ENCODE peak calls at places on chromosome 10, in eight cellular contexts. I is HCT116, Z is breast epithelium, D is lower lobe of right lung, J is tibial nerve, H is small intestine, B is endothelial cell of umbilical vein, E is aorta. L is an unnamed sample.

GRCh38 chr10:2920638-2921037 is 146.7 kb upstream of the PFKP start:
- DNase-seq in I (no peak), Z (no peak), D (no peak), J (no peak), H (peak; percentile 12), B (no peak), E (no peak), L (no peak)

GRCh38 chr10:14782691-14783363 is 8.1 kb upstream of the FAM107B start:
- DNase-seq in I (peak; percentile 61), Z (no peak), D (no peak), J (no peak), H (peak; percentile 92), B (peak; percentile 100), E (no peak), L (no peak)

GRCh38 chr10:7438196-7438986 is 27.6 kb upstream of the SFMBT2 start:
- DNase-seq in I (no peak), Z (no peak), D (no peak), J (no peak), H (no peak), B (peak; percentile 5), E (no peak), L (no peak)

GRCh38 chr10:122495406-122496340 is 34.3 kb downstream of the HTRA1 start:
- DNase-seq in I (peak; percentile 21), Z (no peak), D (peak; percentile 70), J (peak; percentile 65), H (no peak), B (peak; percentile 72), E (no peak), L (no peak)

GRCh38 chr10:87841215-87841614 is 22.1 kb downstream of the KLLN start:
- DNase-seq in I (no peak), Z (no peak), D (no peak), J (no peak), H (peak; percentile 20), B (no peak), E (no peak), L (no peak)

GRCh38 chr10:24579448-24579847 is 144.2 kb downstream of the ARHGAP21 start:
- DNase-seq in I (no peak), Z (no peak), D (no peak), J (no peak), H (no peak), B (no peak), E (no peak), L (no peak)

GRCh38 chr10:123682477-123682876 is 16.3 kb downstream of the GPR26 start:
- DNase-seq in I (no peak), Z (no peak), D (no peak), J (no peak), H (no peak), B (no peak), E (no peak), L (no peak)

GRCh38 chr10:59865101-59865500 is 41.3 kb downstream of the CCDC6 start:
- DNase-seq in I (peak; percentile 40), Z (no peak), D (no peak), J (no peak), H (peak; percentile 85), B (no peak), E (no peak), L (no peak)

GRCh38 chr10:93475871-93476270 is 6.3 kb downstream of the MYOF start:
- DNase-seq in I (peak; percentile 97), Z (no peak), D (no peak), J (no peak), H (peak; percentile 63), B (peak; percentile 82), E (no peak), L (peak; percentile 31)

GRCh38 chr10:1963341-1963740 is 226.0 kb upstream of the ADARB2 start:
- DNase-seq in I (no peak), Z (no peak), D (no peak), J (no peak), H (no peak), B (no peak), E (no peak), L (no peak)

GRCh38 chr10:96138102-96138501 is 8.0 kb downstream of the ZNF518A start:
- DNase-seq in I (no peak), Z (no peak), D (no peak), J (no peak), H (no peak), B (no peak), E (no peak), L (no peak)

GRCh38 chr10:19658131-19658530 is 158.1 kb upstream of the PLXDC2 start:
- DNase-seq in I (no peak), Z (no peak), D (no peak), J (no peak), H (no peak), B (no peak), E (no peak), L (no peak)

GRCh38 chr10:17479822-17480221 is 25.4 kb upstream of the ST8SIA6 start:
- DNase-seq in I (no peak), Z (no peak), D (no peak), J (no peak), H (no peak), B (no peak), E (no peak), L (no peak)

GRCh38 chr10:12018438-12019342 is 23.9 kb downstream of the UPF2 start:
- DNase-seq in I (no peak), Z (no peak), D (no peak), J (no peak), H (no peak), B (no peak), E (no peak), L (no peak)

DNA sequence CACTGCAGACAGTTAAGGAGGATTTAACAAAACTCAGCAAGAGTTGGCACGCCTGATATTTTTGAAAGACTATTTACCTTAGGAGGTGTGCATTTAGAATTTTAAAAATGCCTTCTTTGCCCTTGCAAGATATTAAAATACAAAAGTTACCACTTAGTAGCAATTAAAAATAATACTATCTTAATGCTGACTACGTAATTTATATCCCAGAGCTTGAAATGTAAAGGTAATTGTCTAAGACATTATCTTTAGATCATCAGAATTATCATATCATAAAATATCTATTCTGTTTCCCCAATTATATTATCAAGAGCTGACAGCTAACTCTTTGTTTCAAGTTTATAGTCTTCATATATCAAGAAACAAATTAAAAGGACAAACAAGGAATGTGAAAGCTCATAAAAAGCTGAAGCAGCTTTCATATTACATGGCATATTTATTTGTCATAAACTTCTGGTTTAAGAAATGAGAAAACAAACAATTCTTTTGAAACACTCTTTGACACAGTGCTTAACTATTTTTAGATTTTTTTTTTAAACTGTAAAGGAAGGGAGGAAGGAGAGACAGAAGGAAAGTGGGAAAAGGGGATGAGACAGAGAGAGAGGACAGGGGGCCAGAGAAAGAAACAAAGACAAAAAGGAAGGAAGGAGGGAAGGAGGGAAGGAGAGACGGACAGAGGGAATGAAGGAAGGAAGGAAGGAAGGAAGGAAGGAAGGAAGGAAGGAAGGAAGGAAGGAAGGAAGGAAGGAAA is 73.5 kb downstream of the RTKN2 start:
- DNase-seq in I (no peak), Z (no peak), D (no peak), J (no peak), H (no peak), B (no peak), E (no peak), L (no peak)
- H3K27ac ChIP-seq in I (no peak overlapping the region), Z (no peak overlapping the region), D (no peak overlapping the region), J (no peak overlapping the region), H (no peak overlapping the region), B (no peak overlapping the region), E (no peak overlapping the region), L (no peak overlapping the region)

DNA sequence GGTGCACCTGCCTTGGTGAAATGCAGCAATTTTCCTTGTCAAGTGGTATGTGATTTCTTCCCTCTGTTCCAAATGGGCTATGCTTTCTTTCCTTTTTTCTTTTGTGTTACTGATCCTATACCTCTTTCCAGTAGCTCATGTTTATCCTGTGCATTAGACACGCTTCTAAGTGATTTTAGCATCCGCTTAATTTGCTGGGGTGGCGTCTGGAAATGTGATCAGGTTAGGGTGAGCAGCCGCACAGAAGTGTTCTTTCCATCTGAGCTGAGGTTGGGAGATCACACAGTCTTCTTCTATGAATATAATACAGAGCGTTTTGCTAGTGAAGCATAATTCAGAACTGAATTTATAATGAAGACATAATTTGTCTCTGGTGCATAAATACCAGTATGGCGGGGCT is 94.4 kb upstream of the ITGB1 start:
- DNase-seq in I (no peak), Z (no peak), D (no peak), J (no peak), H (no peak), B (no peak), E (no peak), L (no peak)
- H3K4me3 ChIP-seq in I (no peak overlapping the region), Z (no peak overlapping the region), D (no peak overlapping the region), J (no peak overlapping the region), H (no peak overlapping the region), B (no peak overlapping the region), E (no peak overlapping the region), L (no peak overlapping the region)

GRCh38 chr10:73627300-73627699 is 14.0 kb downstream of the MYOZ1 start:
- DNase-seq in I (no peak), Z (no peak), D (no peak), J (no peak), H (no peak), B (no peak), E (no peak), L (no peak)

GRCh38 chr10:73625884-73626753 is 15.2 kb downstream of the MYOZ1 start:
- DNase-seq in I (peak; percentile 95), Z (peak; percentile 91), D (peak; percentile 97), J (peak; percentile 96), H (peak; percentile 99), B (peak; percentile 99), E (peak; percentile 97), L (peak; percentile 96)

GRCh38 chr10:73625004-73625883 is 16.0 kb downstream of the MYOZ1 start:
- DNase-seq in I (no peak), Z (no peak), D (no peak), J (no peak), H (peak; percentile 21), B (peak; percentile 47), E (peak; percentile 80), L (no peak)

GRCh38 chr10:73628405-73628804 is 12.9 kb downstream of the MYOZ1 start:
- DNase-seq in I (no peak), Z (peak; percentile 3), D (no peak), J (no peak), H (peak; percentile 52), B (no peak), E (no peak), L (no peak)

GRCh38 chr10:73623056-73623455 is 18.2 kb downstream of the MYOZ1 start:
- DNase-seq in I (no peak), Z (peak; percentile 2), D (no peak), J (no peak), H (no peak), B (no peak), E (no peak), L (no peak)
- H3K27ac ChIP-seq in I (no peak overlapping the region), Z (no peak overlapping the region), D (no peak overlapping the region), J (no peak overlapping the region), H (no peak overlapping the region), B (no peak overlapping the region), E (no peak overlapping the region), L (no peak overlapping the region)

GRCh38 chr10:73842349-73842748 is 31.0 kb upstream of the NDST2 start:
- DNase-seq in I (no peak), Z (no peak), D (no peak), J (no peak), H (no peak), B (no peak), E (no peak), L (no peak)

GRCh38 chr10:73840403-73841301 is 29.3 kb upstream of the NDST2 start:
- DNase-seq in I (no peak), Z (no peak), D (no peak), J (no peak), H (no peak), B (no peak), E (no peak), L (no peak)

GRCh38 chr10:73843254-73843653 is 31.1 kb downstream of the CAMK2G start:
- DNase-seq in I (no peak), Z (no peak), D (no peak), J (no peak), H (no peak), B (peak; percentile 52), E (no peak), L (no peak)

GRCh38 chr10:73840056-73840402 is 28.6 kb upstream of the NDST2 start:
- DNase-seq in I (no peak), Z (no peak), D (no peak), J (no peak), H (no peak), B (no peak), E (no peak), L (no peak)

GRCh38 chr10:73841526-73842285 is 30.3 kb upstream of the NDST2 start:
- DNase-seq in I (no peak), Z (no peak), D (no peak), J (no peak), H (no peak), B (no peak), E (no peak), L (no peak)
- H3K4me3 ChIP-seq in I (no peak overlapping the region), Z (no peak overlapping the region), D (no peak overlapping the region), J (no peak overlapping the region), H (no peak overlapping the region), B (no peak overlapping the region), E (no peak overlapping the region), L (no peak overlapping the region)

L was measured in coronary artery.